ENCODE peak calls at places on chromosomes 5 and 9, in nine cellular contexts. B is CD4-positive, CD25-positive, alpha-beta regulatory T cell; X is trophoblast cell; T is neural progenitor cell; C is psoas muscle; W is esophagus squamous epithelium; N is colonic mucosa; V is A673; Y is RWPE2. G is an unnamed sample.

GRCh38 chr5:26192496-26192895 is 845.9 kb downstream of the CDH9 start:
- DNase-seq in Y (no peak), V (no peak), B (no peak), T (no peak), N (no peak), W (no peak), X (no peak), C (no peak), G (no peak)

GRCh38 chr9:120783611-120784047 is 9.6 kb downstream of the FBXW2 start:
- DNase-seq in N (no peak), X (no peak), B (no peak), C (no peak), V (peak; percentile 54), T (no peak), Y (no peak), W (no peak), G (no peak)

GRCh38 chr9:34674440-34674839 is 12.0 kb upstream of the CCL27 start:
- DNase-seq in V (no peak), B (no peak), T (no peak), Y (no peak), N (no peak), C (no peak), W (no peak), X (no peak), G (no peak)

GRCh38 chr9:129319938-129320481 is 141.9 kb upstream of the IER5L start:
- DNase-seq in Y (no peak), B (no peak), X (no peak), V (no peak), N (peak; percentile 18), T (peak; percentile 1), W (no peak), C (peak; percentile 48), G (no peak)

GRCh38 chr9:112971415-112971814 is 40.6 kb downstream of the ZNF883 start:
- DNase-seq in V (peak; percentile 36), N (peak; percentile 21), W (no peak), Y (no peak), B (no peak), T (peak; percentile 54), C (no peak), X (peak; percentile 2), G (peak; percentile 12)

GRCh38 chr9:97793067-97793466 is 60.0 kb upstream of the FOXE1 start:
- DNase-seq in Y (no peak), N (no peak), V (no peak), W (no peak), T (no peak), C (no peak), X (peak; percentile 45), B (no peak), G (no peak)

GRCh38 chr9:74953235-74953741 is 576 bp upstream of the C9orf40 start:
- DNase-seq in C (no peak), B (no peak), T (peak; percentile 12), W (no peak), Y (no peak), N (peak; percentile 20), X (no peak), V (no peak), G (no peak)

GRCh38 chr5:22372376-22372775 is 480.8 kb downstream of the CDH12 start:
- DNase-seq in T (no peak), Y (no peak), V (peak; percentile 14), N (no peak), C (no peak), X (no peak), W (no peak), B (no peak), G (no peak)

GRCh38 chr5:80957031-80957761 is 3.0 kb upstream of the RASGRF2 start:
- DNase-seq in T (no peak), B (no peak), V (no peak), C (no peak), N (no peak), Y (no peak), X (peak; percentile 53), W (no peak), G (no peak)

GRCh38 chr5:72013741-72014703 is 93.3 kb upstream of the MAP1B start:
- DNase-seq in X (no peak), C (no peak), V (no peak), W (no peak), Y (no peak), N (no peak), B (no peak), T (peak; percentile 86), G (no peak)

GRCh38 chr5:143501176-143501840 is 97.8 kb upstream of the NR3C1 start:
- DNase-seq in X (no peak), T (no peak), C (peak; percentile 64), W (no peak), Y (no peak), N (no peak), B (no peak), V (peak; percentile 84), G (no peak)

GRCh38 chr9:114968710-114969109 is 38.3 kb upstream of the TNFSF8 start:
- DNase-seq in C (no peak), N (no peak), B (no peak), V (peak; percentile 79), X (no peak), Y (no peak), W (no peak), T (peak; percentile 11), G (no peak)

GRCh38 chr9:87184956-87185642 is 237.8 kb upstream of the GAS1 start:
- DNase-seq in C (no peak), Y (no peak), N (no peak), T (no peak), V (no peak), B (no peak), X (no peak), W (no peak), G (no peak)

GRCh38 chr5:65800775-65801174 is 78.8 kb downstream of the NLN start:
- DNase-seq in W (no peak), B (no peak), Y (no peak), N (no peak), X (no peak), T (no peak), C (no peak), V (no peak), G (no peak)

GRCh38 chr5:128881609-128882008 is 83.7 kb upstream of the SLC27A6 start:
- DNase-seq in B (no peak), X (no peak), T (no peak), V (no peak), W (no peak), N (no peak), C (no peak), Y (no peak), G (no peak)

GRCh38 chr9:129412814-129413536 is 207.9 kb downstream of the C9orf50 start:
- DNase-seq in V (peak; percentile 69), T (peak; percentile 57), C (peak; percentile 78), Y (no peak), X (peak; percentile 26), N (peak; percentile 60), W (no peak), B (peak; percentile 50), G (peak; percentile 71)

GRCh38 chr5:169632946-169633345 is 4.1 kb upstream of the DOCK2 start:
- DNase-seq in C (no peak), W (no peak), T (no peak), V (no peak), X (no peak), Y (no peak), N (no peak), B (no peak), G (no peak)
- H3K4me1 ChIP-seq in C (no peaks in the 10 kb centered on the region), W (no peaks in the 10 kb centered on the region), T (peaks cover 3% of the 10 kb centered on the region), V (no peaks in the 10 kb centered on the region), X (no peaks in the 10 kb centered on the region), Y (peaks cover 6% of the 10 kb centered on the region), N (no peaks in the 10 kb centered on the region), B (peaks cover 5% of the 10 kb centered on the region), G (no peaks in the 10 kb centered on the region)

GRCh38 chr9:131260751-131261452 is 15.4 kb downstream of the FAM78A start:
- DNase-seq in X (no peak), B (no peak), C (no peak), N (no peak), T (no peak), Y (no peak), V (no peak), W (no peak), G (no peak)
- H3K4me1 ChIP-seq in X (peaks cover 3% of the 10 kb centered on the region), B (peaks cover 90% of the 10 kb centered on the region), C (peaks cover 32% of the 10 kb centered on the region), N (no peaks in the 10 kb centered on the region), T (peaks cover 14% of the 10 kb centered on the region), Y (peaks cover 8% of the 10 kb centered on the region), V (peaks cover 22% of the 10 kb centered on the region), W (peaks cover 4% of the 10 kb centered on the region), G (no peaks in the 10 kb centered on the region)

DNA sequence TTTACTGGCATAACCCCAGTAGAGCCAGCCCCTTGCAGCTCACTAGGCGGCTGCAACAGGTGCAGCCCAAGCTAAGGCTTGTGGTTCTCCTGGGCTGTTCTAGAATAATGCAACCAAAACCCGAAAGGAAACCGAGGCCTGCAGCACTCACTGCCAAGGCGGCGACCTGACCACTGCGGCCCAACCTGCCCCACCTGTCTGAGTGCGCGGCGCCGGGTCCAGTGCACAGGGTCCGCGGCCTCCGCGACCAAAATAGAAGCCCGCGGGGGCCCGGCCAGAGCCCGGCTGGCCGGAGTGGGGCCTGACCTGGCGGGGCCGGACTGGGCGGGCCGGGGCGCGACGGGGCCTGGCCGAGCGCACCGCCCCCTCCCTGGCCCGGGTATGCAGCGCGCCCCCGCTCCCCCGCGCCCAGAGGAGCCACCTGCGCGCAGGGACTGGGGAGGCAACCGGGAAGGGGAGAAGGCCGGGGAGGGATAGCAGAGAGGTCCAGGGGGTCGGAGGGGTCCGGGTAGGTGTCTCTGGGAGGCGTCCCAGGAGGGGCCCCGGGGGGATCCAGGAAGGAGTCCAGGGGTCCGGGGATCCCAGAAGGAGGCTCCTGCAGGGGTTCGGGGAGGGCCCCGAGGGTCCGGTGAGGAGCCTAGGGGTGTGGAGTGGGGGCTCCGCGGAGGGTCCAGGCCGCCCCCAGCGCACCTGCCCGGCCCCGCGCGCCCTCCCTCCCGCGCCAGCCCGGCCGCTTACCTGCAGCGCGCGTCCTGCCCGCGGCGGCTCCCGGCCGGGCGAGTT is 541 bp downstream of the SEMA4D start:
- DNase-seq in V (no peak), X (no peak), W (no peak), C (no peak), Y (no peak), B (no peak), T (peak; percentile 59), N (peak; percentile 54), G (no peak)
- H3K4me1 ChIP-seq in V (no peaks in the 10 kb centered on the region), X (peaks cover 18% of the 10 kb centered on the region), W (peaks cover 25% of the 10 kb centered on the region), C (peaks cover 41% of the 10 kb centered on the region), Y (no peaks in the 10 kb centered on the region), B (peaks cover 85% of the 10 kb centered on the region), T (peaks cover 36% of the 10 kb centered on the region), N (no peaks in the 10 kb centered on the region), G (peaks cover 9% of the 10 kb centered on the region)

GRCh38 chr5:127517110-127517479 is 345 bp upstream of the PRRC1 start:
- DNase-seq in W (no peak), C (no peak), N (no peak), V (no peak), T (no peak), X (no peak), Y (no peak), B (no peak), G (no peak)
- H3K4me1 ChIP-seq in W (peaks cover 7% of the 10 kb centered on the region), C (peaks cover 8% of the 10 kb centered on the region), N (no peaks in the 10 kb centered on the region), V (peaks cover 3% of the 10 kb centered on the region), T (peaks cover 16% of the 10 kb centered on the region), X (no peaks in the 10 kb centered on the region), Y (peaks cover 8% of the 10 kb centered on the region), B (peaks cover 17% of the 10 kb centered on the region), G (no peaks in the 10 kb centered on the region)